ENCODE peak calls at places on chromosome 4, in ten cellular contexts. E, H, J, M, U, O, W, Q, X and D are unnamed samples.

GRCh38 chr4:16516796-16517413 is 290.6 kb upstream of the TAPT1 start:
- DNase-seq in E (peak), X (peak), J (no peak), Q (no peak), O (no peak), H (peak), U (peak), W (no peak), M (no peak), D (peak)

GRCh38 chr4:104795264-104795934 is 300.7 kb upstream of the CXXC4 start:
- DNase-seq in Q (no peak), E (peak), H (no peak), J (no peak), X (no peak), U (no peak), O (no peak), M (no peak), W (no peak), D (no peak)

GRCh38 chr4:6071959-6072720 is 53.9 kb upstream of the C4orf50 start:
- DNase-seq in Q (no peak), M (no peak), J (peak), W (no peak), O (no peak), X (peak), E (no peak), H (no peak), U (peak), D (peak)

GRCh38 chr4:94451051-94451404 is 714 bp upstream of the PDLIM5 start:
- DNase-seq in E (no peak), O (no peak), W (no peak), Q (no peak), H (no peak), U (no peak), J (no peak), M (no peak), X (no peak), D (no peak)

GRCh38 chr4:42341518-42342026 is 55.7 kb upstream of the SHISA3 start:
- DNase-seq in O (no peak), Q (no peak), E (no peak), U (no peak), X (no peak), M (no peak), J (no peak), W (no peak), H (peak), D (no peak)

GRCh38 chr4:144371479-144371878 is 231.0 kb upstream of the GYPA start:
- DNase-seq in U (no peak), M (no peak), W (no peak), Q (no peak), E (no peak), J (no peak), H (no peak), O (no peak), X (no peak), D (no peak)

GRCh38 chr4:83905952-83906351 is 370.0 kb downstream of the GPAT3 start:
- DNase-seq in M (no peak), X (no peak), O (no peak), Q (no peak), H (no peak), W (no peak), J (no peak), E (no peak), U (no peak), D (no peak)

GRCh38 chr4:177293208-177294018 is 16.3 kb upstream of the NEIL3 start:
- DNase-seq in Q (no peak), J (no peak), E (no peak), M (no peak), U (no peak), O (no peak), X (no peak), H (no peak), W (no peak), D (no peak)

GRCh38 chr4:40283968-40284367 is 51.2 kb upstream of the CHRNA9 start:
- DNase-seq in H (no peak), U (no peak), O (no peak), Q (no peak), X (no peak), W (no peak), E (no peak), J (peak), M (no peak), D (no peak)

GRCh38 chr4:89134775-89135319 is 23.5 kb downstream of the TIGD2 start:
- DNase-seq in J (no peak), X (no peak), Q (no peak), M (no peak), H (peak), O (no peak), W (no peak), U (no peak), E (no peak), D (no peak)

GRCh38 chr4:34733185-34733916 is 1511.0 kb downstream of the ARAP2 start:
- DNase-seq in J (no peak), U (no peak), M (no peak), X (no peak), O (no peak), W (no peak), Q (no peak), H (no peak), E (no peak), D (no peak)

GRCh38 chr4:48254381-48255072 is 15.1 kb downstream of the TEC start:
- DNase-seq in J (no peak), X (peak), Q (no peak), E (peak), W (no peak), M (no peak), H (no peak), U (peak), O (no peak), D (no peak)

DNA sequence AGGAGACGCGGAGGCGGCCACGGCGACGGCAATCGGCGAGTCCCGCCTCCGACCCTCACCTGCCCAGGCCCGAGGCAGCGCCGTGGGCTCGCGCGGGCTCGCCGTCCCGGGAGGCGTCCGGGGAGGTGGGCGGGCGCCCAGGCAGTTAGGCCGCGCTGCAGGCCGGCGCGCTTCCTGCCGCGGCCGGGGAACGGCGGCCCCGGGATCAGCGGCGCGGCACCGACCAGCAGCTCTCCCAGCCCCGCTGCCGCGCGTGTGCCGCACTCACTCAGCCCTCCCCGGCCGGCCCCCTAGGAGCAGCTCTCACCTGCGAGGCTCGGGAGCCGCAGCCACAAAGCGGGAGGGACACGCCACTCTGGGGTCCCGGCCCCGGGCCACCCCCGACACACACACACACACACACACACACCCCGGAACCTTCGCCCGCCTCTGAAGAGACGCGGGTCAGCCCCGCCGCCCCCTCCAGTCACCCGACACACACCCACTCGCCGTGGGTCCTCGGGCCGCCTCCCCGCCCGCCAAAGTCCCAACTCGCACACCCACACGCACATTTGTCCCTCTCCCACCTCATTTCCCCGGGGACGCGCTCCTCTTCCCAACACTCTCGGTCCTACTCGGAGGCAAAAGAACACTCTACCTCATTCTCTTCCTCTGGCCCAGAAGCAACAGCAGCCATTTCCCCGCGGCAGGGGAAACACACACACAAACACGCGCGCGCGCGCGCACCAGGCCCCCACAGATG is at the start of gene CNOT6L:
- DNase-seq in H (peak), E (peak), X (peak), Q (peak), U (peak), J (peak), O (peak), W (peak), M (peak), D (peak)
- TF ChIP-seq POLR2A in H (no peak), E (peak), X (no peak), Q (peak), U (peak), J (no peak), O (peak), W (peak), M (peak), D (peak)

DNA sequence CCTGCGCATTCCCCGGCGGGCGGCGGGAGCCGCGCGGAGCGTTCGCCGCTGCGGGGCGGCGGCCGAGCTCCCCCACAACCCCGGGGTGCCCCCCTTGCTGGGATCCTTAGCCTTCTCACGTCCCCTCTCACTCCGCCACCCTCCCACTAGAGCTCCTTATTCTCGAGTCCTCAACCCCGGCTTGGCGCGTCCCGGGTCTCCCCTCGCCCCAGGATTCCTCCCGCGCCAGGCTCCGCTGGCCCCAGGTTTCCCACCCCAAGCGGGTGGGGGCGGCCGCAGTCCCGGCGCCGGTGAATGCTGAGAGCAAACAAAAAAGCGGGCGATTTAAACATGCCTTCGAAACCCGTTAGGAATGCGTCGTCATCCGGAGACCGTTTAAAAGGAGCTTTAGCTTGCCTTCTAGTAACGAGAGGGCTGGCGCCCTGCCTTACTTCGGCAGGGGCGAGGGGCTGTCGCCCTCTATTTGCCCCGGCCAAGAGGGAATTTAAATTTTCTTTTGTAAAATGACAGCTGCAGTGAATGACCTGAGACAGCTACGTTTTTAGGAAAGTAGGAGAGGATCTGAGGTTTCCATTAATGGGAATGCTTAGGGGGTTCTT is 3.0 kb downstream of the JADE1 start:
- DNase-seq in U (peak), W (peak), E (peak), O (peak), J (peak), M (no peak), Q (no peak), X (peak), H (peak), D (no peak)
- TF ChIP-seq POLR2A in U (no peak), W (peak), E (no peak), O (no peak), J (no peak), M (no peak), Q (no peak), X (no peak), H (peak), D (no peak)

DNA sequence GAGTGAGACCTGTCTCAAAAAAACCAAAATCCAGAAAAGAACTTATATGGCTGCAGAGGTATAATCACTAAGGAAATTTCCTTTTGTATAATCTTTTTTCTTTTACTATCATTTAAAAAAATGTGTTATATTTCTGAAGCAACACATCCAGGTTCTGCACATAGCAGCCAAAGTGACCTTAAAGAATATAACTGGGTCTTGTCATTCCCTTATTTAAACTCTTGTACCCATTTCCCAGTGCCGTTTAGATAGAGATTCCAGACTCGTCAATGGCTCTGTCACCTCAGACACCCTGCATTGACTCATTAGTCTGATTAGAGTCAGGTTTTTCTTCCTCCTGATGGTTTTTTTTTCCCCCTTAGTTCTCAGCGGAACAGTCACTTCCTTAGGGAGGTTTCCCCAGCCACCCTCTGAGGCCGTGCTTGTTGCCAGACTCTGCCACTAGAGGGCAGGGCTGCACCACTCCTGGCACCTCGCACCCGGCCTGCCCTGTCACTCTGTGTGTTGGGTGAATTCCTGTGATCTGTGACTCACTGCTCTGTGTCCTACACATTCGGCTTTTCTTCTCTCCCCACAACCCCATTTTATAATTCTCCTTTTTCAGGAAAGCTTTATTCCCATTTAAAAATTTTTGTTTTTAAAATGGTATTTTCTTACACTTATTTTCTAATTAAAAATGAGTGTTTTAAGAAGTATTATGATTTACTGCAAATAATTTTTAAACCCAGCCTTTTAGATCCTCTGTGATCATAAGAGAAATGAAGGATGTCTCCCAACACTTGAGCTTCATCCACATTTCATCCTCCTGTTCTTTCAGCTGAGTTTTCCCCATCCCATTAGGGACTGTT is 32.1 kb downstream of the HTT start:
- DNase-seq in J (peak), E (peak), M (peak), W (peak), Q (peak), O (peak), U (peak), X (peak), H (peak), D (peak)
- TF ChIP-seq POLR2A in J (no peak), E (no peak), M (no peak), W (no peak), Q (no peak), O (no peak), U (no peak), X (no peak), H (no peak), D (no peak)

DNA sequence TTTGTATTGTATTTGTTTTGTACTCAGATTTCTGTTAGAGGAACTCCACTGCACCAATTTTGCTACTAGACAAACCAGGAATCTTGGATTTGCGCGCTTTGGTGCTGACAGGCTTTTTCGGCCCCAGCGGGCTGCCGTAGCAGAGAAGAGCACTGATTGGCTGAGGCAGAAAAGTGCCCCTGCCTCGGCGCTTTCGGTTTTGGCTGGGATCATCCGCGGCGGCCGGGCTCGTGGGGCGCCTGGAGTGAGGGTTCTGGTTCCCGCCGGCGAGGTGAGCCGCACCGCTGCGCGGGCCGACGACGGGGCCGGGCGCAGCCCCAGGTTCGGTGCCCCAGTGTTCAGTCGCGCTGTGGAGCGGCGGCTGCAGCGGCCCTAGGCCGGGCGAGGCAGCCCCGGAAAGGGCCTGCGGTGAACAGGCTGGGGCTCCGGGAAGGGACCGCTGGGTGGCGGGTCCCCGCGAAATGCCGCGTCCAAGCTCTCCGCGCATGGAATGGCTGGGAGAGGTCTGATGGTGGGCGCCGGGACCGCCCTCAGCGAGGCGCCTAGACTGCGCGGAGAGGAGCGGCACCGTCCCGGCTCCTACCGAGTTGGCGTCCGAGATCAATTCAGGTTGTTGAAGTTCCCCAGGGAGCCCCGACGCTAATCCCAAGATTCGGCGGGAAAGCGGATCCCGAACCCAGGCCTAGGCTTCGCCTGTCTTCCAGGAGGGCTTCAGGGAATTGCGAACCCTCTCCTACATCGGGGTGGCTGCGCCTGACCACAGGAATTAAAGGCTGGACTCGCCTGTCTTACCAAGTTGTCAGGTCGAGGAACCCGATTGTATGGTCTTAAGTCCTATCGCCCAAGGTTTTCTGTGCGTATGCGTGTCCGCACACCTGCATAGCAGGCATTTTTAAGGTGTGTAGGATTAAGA is at the start of gene LSM6:
- DNase-seq in Q (peak), M (peak), J (peak), X (peak), E (peak), U (peak), O (peak), W (peak), H (peak), D (peak)
- TF ChIP-seq POLR2A in Q (peak), M (peak), J (peak), X (no peak), E (peak), U (peak), O (peak), W (peak), H (peak), D (peak)

GRCh38 chr4:186227221-186227620 is at the start of gene KLKB1:
- DNase-seq in O (no peak), H (peak), M (no peak), U (peak), J (no peak), X (no peak), Q (no peak), E (no peak), W (no peak), D (no peak)
- TF ChIP-seq POLR2A in O (no peak), H (no peak), M (no peak), U (no peak), J (no peak), X (no peak), Q (no peak), E (no peak), W (no peak), D (no peak)